ENCODE peak calls at places on chromosomes 11 and 22, in seven cellular contexts. One of them, this sample, is unnamed.

GRCh38 chr11:2853401-2853800 is 32.2 kb downstream of the CDKN1C start:
- DNase-seq in GM13977: no peak
- DNase-seq in activated naive CD8-positive, alpha-beta T cell treated with anti-CD3 and anti-CD28 coated beads for 36 hours: no peak
- DNase-seq in neural crest cell: no peak
- DNase-seq in stimulated activated CD4-positive, alpha-beta T cell treated with anti-CD3 and anti-CD28 coated beads, Interleukin-2, amount 100 ng/mL, for 48 hours: no peak
- DNase-seq in omental fat pad: no peak
- DNase-seq in bronchial epithelial cell: no peak
- DNase-seq in this sample: no peak

GRCh38 chr11:102882389-102883024 is 7.7 kb upstream of the MMP12 start:
- DNase-seq in GM13977: peak; percentile 21
- DNase-seq in activated naive CD8-positive, alpha-beta T cell treated with anti-CD3 and anti-CD28 coated beads for 36 hours: no peak
- DNase-seq in neural crest cell: no peak
- DNase-seq in stimulated activated CD4-positive, alpha-beta T cell treated with anti-CD3 and anti-CD28 coated beads, Interleukin-2, amount 100 ng/mL, for 48 hours: no peak
- DNase-seq in omental fat pad: no peak
- DNase-seq in bronchial epithelial cell: peak; percentile 81
- DNase-seq in this sample: no peak

GRCh38 chr11:60310407-60310998 is 16.6 kb upstream of the MS4A6E start:
- DNase-seq in GM13977: peak; percentile 37
- DNase-seq in activated naive CD8-positive, alpha-beta T cell treated with anti-CD3 and anti-CD28 coated beads for 36 hours: no peak
- DNase-seq in neural crest cell: no peak
- DNase-seq in stimulated activated CD4-positive, alpha-beta T cell treated with anti-CD3 and anti-CD28 coated beads, Interleukin-2, amount 100 ng/mL, for 48 hours: no peak
- DNase-seq in omental fat pad: no peak
- DNase-seq in bronchial epithelial cell: no peak
- DNase-seq in this sample: peak; percentile 26

GRCh38 chr11:3368199-3368598 is 10.7 kb downstream of the ZNF195 start:
- DNase-seq in GM13977: no peak
- DNase-seq in activated naive CD8-positive, alpha-beta T cell treated with anti-CD3 and anti-CD28 coated beads for 36 hours: no peak
- DNase-seq in neural crest cell: no peak
- DNase-seq in stimulated activated CD4-positive, alpha-beta T cell treated with anti-CD3 and anti-CD28 coated beads, Interleukin-2, amount 100 ng/mL, for 48 hours: no peak
- DNase-seq in omental fat pad: no peak
- DNase-seq in bronchial epithelial cell: no peak
- DNase-seq in this sample: no peak

GRCh38 chr22:23542933-23543332 is 37.2 kb downstream of the IGLL1 start:
- DNase-seq in GM13977: no peak
- DNase-seq in activated naive CD8-positive, alpha-beta T cell treated with anti-CD3 and anti-CD28 coated beads for 36 hours: no peak
- DNase-seq in neural crest cell: no peak
- DNase-seq in stimulated activated CD4-positive, alpha-beta T cell treated with anti-CD3 and anti-CD28 coated beads, Interleukin-2, amount 100 ng/mL, for 48 hours: no peak
- DNase-seq in omental fat pad: no peak
- DNase-seq in bronchial epithelial cell: peak; percentile 29
- DNase-seq in this sample: no peak

GRCh38 chr11:104254347-104254746 is 90.4 kb upstream of the PDGFD start:
- DNase-seq in GM13977: peak; percentile 8
- DNase-seq in activated naive CD8-positive, alpha-beta T cell treated with anti-CD3 and anti-CD28 coated beads for 36 hours: peak; percentile 1
- DNase-seq in neural crest cell: peak; percentile 39
- DNase-seq in stimulated activated CD4-positive, alpha-beta T cell treated with anti-CD3 and anti-CD28 coated beads, Interleukin-2, amount 100 ng/mL, for 48 hours: no peak
- DNase-seq in omental fat pad: no peak
- DNase-seq in bronchial epithelial cell: peak; percentile 48
- DNase-seq in this sample: peak; percentile 17

GRCh38 chr11:79043726-79044125 is 397.1 kb downstream of the TENM4 start:
- DNase-seq in GM13977: no peak
- DNase-seq in activated naive CD8-positive, alpha-beta T cell treated with anti-CD3 and anti-CD28 coated beads for 36 hours: no peak
- DNase-seq in neural crest cell: no peak
- DNase-seq in stimulated activated CD4-positive, alpha-beta T cell treated with anti-CD3 and anti-CD28 coated beads, Interleukin-2, amount 100 ng/mL, for 48 hours: no peak
- DNase-seq in omental fat pad: no peak
- DNase-seq in bronchial epithelial cell: peak; percentile 46
- DNase-seq in this sample: no peak

GRCh38 chr22:48575567-48576332 is 1251.9 kb downstream of the BRD1 start:
- DNase-seq in GM13977: no peak
- DNase-seq in activated naive CD8-positive, alpha-beta T cell treated with anti-CD3 and anti-CD28 coated beads for 36 hours: no peak
- DNase-seq in neural crest cell: no peak
- DNase-seq in stimulated activated CD4-positive, alpha-beta T cell treated with anti-CD3 and anti-CD28 coated beads, Interleukin-2, amount 100 ng/mL, for 48 hours: no peak
- DNase-seq in omental fat pad: no peak
- DNase-seq in bronchial epithelial cell: no peak
- DNase-seq in this sample: no peak

This sample was measured in mucosa of descending colon.